ENCODE peak calls at places on chromosomes 2 and 18, in four cellular contexts. L is sigmoid colon, K is ovary, F is A549. B is an unnamed sample.

GRCh38 chr2:154443919-154444318 is 254.6 kb upstream of the KCNJ3 start:
- DNase-seq in L (no peak), K (no peak), F (no peak), B (no peak)

GRCh38 chr2:216880509-216881184 is 20.8 kb upstream of the TNP1 start:
- DNase-seq in L (no peak), K (no peak), F (no peak), B (no peak)

GRCh38 chr2:216777637-216778273 is 82.1 kb downstream of the TNP1 start:
- DNase-seq in L (no peak), K (no peak), F (peak; percentile 80), B (no peak)

GRCh38 chr2:219109468-219109867 is 48.7 kb upstream of the IHH start:
- DNase-seq in L (no peak), K (no peak), F (no peak), B (no peak)

GRCh38 chr2:69780907-69781306 is 39.0 kb downstream of the ANXA4 start:
- DNase-seq in L (no peak), K (no peak), F (no peak), B (no peak)

GRCh38 chr2:166384774-166385173 is 9.0 kb upstream of the SCN9A start:
- DNase-seq in L (no peak), K (no peak), F (no peak), B (no peak)

GRCh38 chr2:176158855-176159677 is 2.0 kb downstream of the HOXD3 start:
- DNase-seq in L (no peak), K (no peak), F (no peak), B (no peak)

GRCh38 chr2:217040099-217040498 is 180.2 kb upstream of the TNP1 start:
- DNase-seq in L (no peak), K (no peak), F (no peak), B (no peak)

GRCh38 chr2:60634443-60634842 is 81.0 kb upstream of the BCL11A start:
- DNase-seq in L (no peak), K (no peak), F (no peak), B (no peak)

GRCh38 chr2:98822301-98823164 is 91.6 kb upstream of the MGAT4A start:
- DNase-seq in L (no peak), K (no peak), F (no peak), B (no peak)

GRCh38 chr18:13464432-13465125 is 246.0 kb downstream of the LDLRAD4 start:
- DNase-seq in L (peak; percentile 79), K (no peak), F (no peak), B (no peak)

GRCh38 chr2:233061591-233062446 is 1.7 kb downstream of the INPP5D start:
- DNase-seq in L (peak; percentile 80), K (peak; percentile 43), F (no peak), B (no peak)

GRCh38 chr2:149084924-149085795 is 46.7 kb downstream of the LYPD6B start:
- DNase-seq in L (no peak), K (no peak), F (no peak), B (no peak)

GRCh38 chr2:200252661-200253067 is 53.8 kb upstream of the SPATS2L start:
- DNase-seq in L (no peak), K (no peak), F (no peak), B (peak; percentile 9)

GRCh38 chr2:223101340-223102039 is 49.5 kb downstream of the KCNE4 start:
- DNase-seq in L (no peak), K (no peak), F (peak; percentile 52), B (no peak)

GRCh38 chr2:241896746-241897201 is 27.2 kb downstream of the RTP5 start:
- DNase-seq in L (no peak), K (peak; percentile 36), F (no peak), B (no peak)

GRCh38 chr2:30402441-30403182 is 44.4 kb upstream of the LCLAT1 start:
- DNase-seq in L (no peak), K (no peak), F (no peak), B (no peak)

GRCh38 chr2:227326783-227327182 is 1.7 kb downstream of the MFF start:
- DNase-seq in L (no peak), K (no peak), F (no peak), B (no peak)

GRCh38 chr2:227325824-227326195 is 759 bp downstream of the MFF start:
- DNase-seq in L (peak; percentile 66), K (peak; percentile 50), F (peak; percentile 22), B (peak; percentile 5)

GRCh38 chr2:227324671-227325055 is 388 bp upstream of the MFF start:
- DNase-seq in L (no peak), K (no peak), F (peak; percentile 31), B (no peak)

GRCh38 chr2:227323818-227324217 is 1.2 kb upstream of the MFF start:
- DNase-seq in L (no peak), K (no peak), F (no peak), B (no peak)

DNA sequence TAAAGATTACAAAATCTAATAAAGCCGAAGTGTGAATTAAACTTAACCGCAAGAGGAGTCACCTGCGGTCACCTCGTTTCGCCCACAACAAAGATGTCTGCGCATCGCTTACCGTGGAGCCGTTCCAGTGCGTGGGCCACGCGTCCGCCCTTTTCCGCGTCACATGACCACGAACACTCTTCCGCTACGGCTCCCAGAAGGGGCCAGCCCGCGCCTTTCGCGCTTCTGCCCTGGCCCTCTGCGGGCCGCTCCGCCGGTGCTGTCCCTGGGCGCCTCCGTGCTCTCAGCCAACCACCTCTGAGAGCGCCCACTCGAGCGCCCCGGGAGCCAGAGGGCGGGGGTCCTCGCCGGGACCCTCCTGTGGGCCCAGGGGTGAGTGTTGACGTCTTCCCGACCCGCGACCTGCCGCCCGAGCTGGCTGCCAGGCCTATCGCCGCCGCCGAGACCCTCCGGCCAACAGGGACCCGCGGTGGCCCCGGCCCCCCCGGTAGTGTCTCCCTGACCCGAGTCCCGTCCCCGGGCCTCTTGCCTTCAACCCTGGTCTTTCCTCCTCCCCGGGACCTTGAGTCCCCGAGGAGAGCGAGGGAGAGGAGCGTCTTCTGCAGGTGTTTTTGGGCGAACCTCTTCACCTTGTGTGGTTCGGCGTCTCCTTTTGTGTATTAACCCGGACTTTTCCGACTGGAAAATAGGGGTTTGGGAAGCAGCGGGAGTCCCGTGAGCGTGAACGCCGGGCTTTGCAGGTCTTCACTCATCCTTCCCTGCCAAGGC is at the start of gene MFF:
- DNase-seq in L (peak; percentile 96), K (peak; percentile 95), F (peak; percentile 87), B (peak; percentile 89)
- TF ChIP-seq EP300 in L (no peak), K (no peak), F (no peak), B (peak; percentile 98)

DNA sequence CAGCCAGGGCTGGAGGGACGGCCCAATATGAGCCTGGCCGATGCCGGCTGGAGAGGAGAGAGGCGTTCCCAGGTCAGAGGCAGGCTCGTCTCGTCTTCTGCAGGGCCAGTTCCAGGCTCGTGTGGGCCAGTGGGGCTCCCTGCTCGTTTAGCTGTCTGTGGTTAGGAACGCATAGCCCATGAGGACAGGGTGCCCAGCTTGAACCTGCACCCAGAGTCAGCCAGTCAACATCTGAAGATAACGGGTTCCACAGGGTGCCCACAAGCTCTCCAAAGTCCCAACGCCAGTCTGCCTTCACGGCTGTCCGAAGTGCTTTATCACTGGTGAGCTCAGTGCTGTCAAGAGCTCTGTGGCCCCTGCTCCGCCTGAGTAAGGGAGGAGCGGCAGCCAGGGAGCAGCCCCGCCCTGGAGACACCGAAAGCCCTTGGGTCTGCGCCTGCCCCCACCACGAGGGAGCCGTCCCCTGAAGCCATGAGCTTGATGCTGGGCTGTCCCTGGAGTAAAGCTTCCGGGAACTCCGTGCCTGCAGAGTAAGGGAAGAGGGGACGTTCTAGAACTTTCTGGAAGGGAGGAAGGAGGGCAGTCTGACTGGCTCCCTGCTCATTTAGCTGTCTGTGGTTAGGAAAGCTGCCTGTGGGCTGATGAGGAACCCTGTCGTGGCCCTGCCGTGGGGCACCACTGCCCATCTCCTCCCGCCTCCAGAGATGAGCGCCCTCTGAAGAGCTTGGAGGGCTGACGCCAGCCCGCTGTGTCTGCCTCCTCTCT is 2.7 kb upstream of the HSBP1L1 start:
- DNase-seq in L (no peak), K (peak; percentile 29), F (no peak), B (no peak)
- TF ChIP-seq POLR2A in L (no peak), K (no peak), F (no peak), B (no peak)

DNA sequence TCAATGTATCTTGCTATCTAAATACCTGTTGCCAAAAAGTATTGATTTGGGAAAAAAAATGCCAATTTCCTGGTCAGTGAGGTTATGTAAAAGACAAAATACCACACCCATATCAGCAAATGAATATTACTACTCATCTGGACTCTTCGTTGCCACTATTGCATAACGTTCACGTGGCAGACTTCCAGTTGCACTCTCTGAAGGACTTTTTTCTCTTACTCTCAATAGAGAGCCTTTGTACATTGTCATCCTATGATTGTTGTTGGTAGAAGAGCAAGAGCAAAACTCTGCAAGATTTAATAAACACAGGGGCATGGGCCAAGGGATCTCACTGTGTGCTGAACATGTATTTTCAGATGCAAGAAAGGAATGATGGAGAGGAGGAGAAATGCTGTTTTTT is 689.8 kb downstream of the MBD2 start:
- DNase-seq in L (no peak), K (peak; percentile 36), F (no peak), B (peak; percentile 66)
- H3K27ac ChIP-seq in L (no peak overlapping the region), K (no peak overlapping the region), F (no peak overlapping the region), B (no peak overlapping the region)

DNA sequence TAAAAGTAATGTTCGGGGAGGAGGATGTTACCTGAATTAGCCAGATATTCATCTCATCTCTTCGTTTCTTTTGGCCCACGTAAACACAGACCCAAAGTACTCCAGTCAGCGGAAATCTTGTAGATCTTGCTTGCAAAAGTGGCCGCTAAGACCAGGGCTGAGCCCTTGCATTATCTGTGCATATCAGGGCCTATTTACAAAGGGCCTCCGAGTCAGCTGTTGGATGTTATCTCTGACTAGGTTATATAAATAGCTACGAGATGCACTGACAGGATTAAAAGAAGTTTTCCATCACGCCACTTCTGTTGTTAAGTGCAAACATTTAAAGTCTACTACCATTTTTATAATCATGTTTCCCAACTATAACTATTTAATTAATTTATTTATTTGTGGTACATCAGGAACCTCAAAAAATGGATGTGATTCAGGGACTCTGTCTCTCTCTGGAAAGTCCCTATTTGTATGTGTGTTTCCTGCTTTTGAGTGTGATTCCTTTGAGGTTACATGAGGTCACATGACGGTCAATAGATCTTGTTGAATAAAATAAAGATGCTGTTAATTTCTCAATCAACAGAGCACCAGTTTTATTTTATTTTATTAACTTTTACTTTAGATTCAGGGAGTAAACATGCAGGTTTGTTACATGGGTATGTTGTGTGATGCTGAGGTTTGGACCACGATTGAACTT is 46.8 kb upstream of the MBOAT2 start:
- DNase-seq in L (no peak), K (no peak), F (no peak), B (no peak)
- TF ChIP-seq EP300 in L (no peak), K (no peak), F (no peak), B (no peak)

GRCh38 chr2:65056215-65056989 is at the start of gene CEP68:
- DNase-seq in L (peak; percentile 99), K (peak; percentile 98), F (peak; percentile 99), B (peak; percentile 96)
- TF ChIP-seq POLR2A in L (peak; percentile 76), K (peak; percentile 81), F (peak; percentile 97), B (peak; percentile 76)

GRCh38 chr2:23589220-23589647 is 204.3 kb downstream of the KLHL29 start:
- DNase-seq in L (peak; percentile 68), K (peak; percentile 29), F (no peak), B (no peak)

GRCh38 chr2:23587330-23587729 is 202.4 kb downstream of the KLHL29 start:
- DNase-seq in L (no peak), K (no peak), F (no peak), B (no peak)

GRCh38 chr2:23588788-23589187 is 203.8 kb downstream of the KLHL29 start:
- DNase-seq in L (peak; percentile 56), K (no peak), F (no peak), B (peak; percentile 27)

GRCh38 chr2:23586691-23587090 is 201.7 kb downstream of the KLHL29 start:
- DNase-seq in L (peak; percentile 43), K (no peak), F (no peak), B (no peak)

DNA sequence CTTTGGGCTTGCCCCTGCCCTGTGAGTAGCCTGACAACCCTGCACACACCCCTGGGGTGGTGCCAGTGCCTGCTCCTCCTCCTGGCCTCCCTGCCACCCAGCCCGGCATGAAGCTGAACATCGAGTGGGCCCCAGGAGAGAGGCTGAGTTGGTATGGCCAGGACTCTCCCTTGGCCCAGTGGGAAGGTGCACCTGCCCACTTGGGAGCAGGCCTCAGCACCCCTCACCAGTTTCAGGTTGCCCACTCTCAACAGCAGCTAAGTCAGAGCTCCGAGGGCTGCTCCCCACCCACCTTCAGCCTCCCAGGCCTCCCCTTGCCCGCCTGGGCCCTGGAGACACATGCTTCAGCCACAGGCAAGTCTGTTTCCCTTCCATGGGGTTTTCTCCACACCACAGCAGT is 203.1 kb downstream of the KLHL29 start:
- DNase-seq in L (peak; percentile 65), K (peak; percentile 20), F (no peak), B (no peak)
- H3K27ac ChIP-seq in L (peak overlapping the region; percentile 76), K (no peak overlapping the region), F (no peak overlapping the region), B (peak overlapping the region; percentile 84)